ENCODE peak calls at places on chromosome 16, in seven cellular contexts. O is AG04449, K is A549, D is lower lobe of right lung, X is pancreas, F is astrocyte of the spinal cord, R is kidney epithelial cell. Z is an unnamed sample.

GRCh38 chr16:88314991-88315542 is 67.7 kb upstream of the ZNF469 start:
- DNase-seq in K (no peak), R (no peak), X (no peak), D (no peak), F (no peak), O (no peak), Z (no peak)

GRCh38 chr16:67177743-67178699 is 5.7 kb downstream of the MATCAP1 start:
- DNase-seq in F (peak), D (peak), R (no peak), K (peak), O (no peak), X (peak), Z (no peak)

GRCh38 chr16:75514296-75514695 is 19.1 kb upstream of the CHST6 start:
- DNase-seq in K (no peak), D (no peak), F (no peak), R (no peak), O (no peak), X (no peak), Z (no peak)

GRCh38 chr16:85126731-85127662 is 14.7 kb upstream of the CIBAR2 start:
- DNase-seq in K (no peak), F (peak), X (no peak), R (peak), O (no peak), D (no peak), Z (peak)

GRCh38 chr16:19307587-19308241 is 22.2 kb downstream of the CLEC19A start:
- DNase-seq in K (no peak), O (no peak), F (no peak), R (no peak), D (no peak), X (no peak), Z (no peak)

GRCh38 chr16:3143189-3143588 is 8.4 kb downstream of the ZNF213 start:
- DNase-seq in K (no peak), F (no peak), D (peak), O (no peak), X (no peak), R (no peak), Z (no peak)

GRCh38 chr16:46621902-46622676 is 910 bp upstream of the SHCBP1 start:
- DNase-seq in D (no peak), R (no peak), K (no peak), O (no peak), X (no peak), F (no peak), Z (no peak)

GRCh38 chr16:70685938-70686375 is at the start of gene MTSS2:
- DNase-seq in X (peak), F (peak), R (no peak), O (no peak), D (peak), K (peak), Z (peak)

GRCh38 chr16:4609200-4610010 is 5.3 kb downstream of the UBALD1 start:
- DNase-seq in K (no peak), D (no peak), X (no peak), O (no peak), F (no peak), R (no peak), Z (no peak)

GRCh38 chr16:85679870-85680269 is 8.9 kb downstream of the GINS2 start:
- DNase-seq in F (no peak), D (peak), X (no peak), O (no peak), R (no peak), K (no peak), Z (no peak)

GRCh38 chr16:55711959-55712876 is 56.4 kb downstream of the SLC6A2 start:
- DNase-seq in R (peak), X (peak), D (peak), K (peak), O (no peak), F (peak), Z (no peak)

GRCh38 chr16:50806099-50807062 is 64.5 kb downstream of the CYLD start:
- DNase-seq in K (peak), F (peak), R (peak), O (peak), X (peak), D (peak), Z (peak)

GRCh38 chr16:10205688-10206087 is 23.5 kb upstream of the GRIN2A start:
- DNase-seq in F (no peak), O (no peak), R (no peak), K (no peak), X (no peak), D (no peak), Z (no peak)

GRCh38 chr16:49470550-49470949 is 96.9 kb downstream of the C16orf78 start:
- DNase-seq in X (no peak), R (no peak), D (peak), O (no peak), K (no peak), F (no peak), Z (no peak)

GRCh38 chr16:72195609-72196008 is 23.7 kb upstream of the PMFBP1 start:
- DNase-seq in X (no peak), D (no peak), O (no peak), F (no peak), K (no peak), R (no peak), Z (no peak)

GRCh38 chr16:66916518-66916917 is 2.2 kb downstream of the CDH16 start:
- DNase-seq in K (no peak), R (no peak), O (no peak), F (no peak), X (no peak), D (no peak), Z (no peak)

GRCh38 chr16:72807287-72807686 is 240.6 kb downstream of the ZFHX3 start:
- DNase-seq in X (no peak), F (no peak), R (no peak), K (no peak), O (no peak), D (no peak), Z (no peak)

GRCh38 chr16:89453662-89454321 is 36.6 kb downstream of the ANKRD11 start:
- DNase-seq in D (peak), K (peak), O (no peak), X (no peak), F (no peak), R (no peak), Z (no peak)

GRCh38 chr16:27179500-27180072 is 23.7 kb upstream of the KDM8 start:
- DNase-seq in D (peak), X (peak), F (peak), O (no peak), K (peak), R (no peak), Z (no peak)

GRCh38 chr16:85348065-85348840 is 236.0 kb upstream of the CIBAR2 start:
- DNase-seq in D (no peak), O (no peak), R (no peak), F (no peak), X (no peak), K (no peak), Z (no peak)

GRCh38 chr16:76676356-76676755 is 399.2 kb downstream of the CNTNAP4 start:
- DNase-seq in K (no peak), D (no peak), X (no peak), R (peak), F (no peak), O (no peak), Z (no peak)

GRCh38 chr16:57472665-57473060 is 10.2 kb downstream of the POLR2C start:
- DNase-seq in X (no peak), F (no peak), K (no peak), O (no peak), D (no peak), R (no peak), Z (no peak)

GRCh38 chr16:57785924-57786323 is 16.4 kb downstream of the KIFC3 start:
- DNase-seq in F (no peak), O (no peak), D (no peak), K (no peak), X (no peak), R (no peak), Z (no peak)

GRCh38 chr16:86038923-86039310 is 140.0 kb downstream of the IRF8 start:
- DNase-seq in F (no peak), D (no peak), K (no peak), X (no peak), R (no peak), O (no peak), Z (no peak)

GRCh38 chr16:66728117-66728787 is 23.2 kb downstream of the DYNC1LI2 start:
- DNase-seq in R (no peak), K (peak), O (no peak), F (peak), D (no peak), X (peak), Z (no peak)

GRCh38 chr16:82900611-82901010 is 273.8 kb downstream of the CDH13 start:
- DNase-seq in R (no peak), D (no peak), O (no peak), F (no peak), X (no peak), K (no peak), Z (peak)

GRCh38 chr16:87531418-87531817 is 38.6 kb upstream of the ZCCHC14 start:
- DNase-seq in X (no peak), O (no peak), F (no peak), K (no peak), D (no peak), R (no peak), Z (no peak)

GRCh38 chr16:11133344-11133921 is 122.6 kb downstream of the SOCS1 start:
- DNase-seq in D (peak), K (no peak), F (peak), X (peak), R (peak), O (peak), Z (peak)

GRCh38 chr16:60203525-60204124 is 1469.5 kb upstream of the GOT2 start:
- DNase-seq in F (peak), D (no peak), O (no peak), K (peak), X (no peak), R (no peak), Z (no peak)

GRCh38 chr16:48445782-48446533 is 60.7 kb upstream of the SIAH1 start:
- DNase-seq in D (no peak), K (no peak), X (no peak), O (no peak), R (no peak), F (no peak), Z (no peak)

GRCh38 chr16:26569793-26570192 is 496.9 kb upstream of the C16orf82 start:
- DNase-seq in D (no peak), K (no peak), O (no peak), F (no peak), R (no peak), X (no peak), Z (no peak)

GRCh38 chr16:54080524-54081008 is 206.0 kb downstream of the IRX3 start:
- DNase-seq in D (no peak), K (peak), F (peak), O (peak), X (no peak), R (peak), Z (no peak)

GRCh38 chr16:66931665-66932064 is 2.5 kb downstream of the CIAO2B start:
- DNase-seq in X (no peak), K (no peak), O (no peak), R (no peak), F (no peak), D (no peak), Z (no peak)

GRCh38 chr16:81688182-81688581 is 90.9 kb upstream of the PLCG2 start:
- DNase-seq in X (no peak), R (no peak), D (no peak), O (no peak), F (no peak), K (no peak), Z (no peak)

GRCh38 chr16:22861585-22861984 is 47.6 kb downstream of the HS3ST2 start:
- DNase-seq in R (no peak), K (no peak), X (no peak), F (no peak), O (no peak), D (peak), Z (no peak)

GRCh38 chr16:80167657-80168056 is 373.1 kb upstream of the DYNLRB2 start:
- DNase-seq in R (peak), X (no peak), F (no peak), O (no peak), D (no peak), K (no peak), Z (no peak)

GRCh38 chr16:3175157-3176153 is 12.5 kb upstream of the OR1F1 start:
- DNase-seq in R (no peak), O (no peak), K (peak), X (peak), F (peak), D (peak), Z (no peak)

GRCh38 chr16:76583466-76583865 is 306.3 kb downstream of the CNTNAP4 start:
- DNase-seq in O (no peak), R (no peak), D (no peak), X (peak), F (peak), K (no peak), Z (peak)

GRCh38 chr16:74029122-74029805 is 267.4 kb upstream of the PSMD7 start:
- DNase-seq in X (no peak), K (no peak), O (no peak), D (no peak), R (no peak), F (no peak), Z (no peak)
- H3K4me3 ChIP-seq in X (no peak), K (no peak), O (no peak), D (no peak), R (no peak), F (no peak), Z (no peak)

GRCh38 chr16:83953796-83954576 is 946 bp downstream of the OSGIN1 start:
- DNase-seq in R (peak), X (peak), F (peak), K (peak), D (no peak), O (no peak), Z (no peak)
- TF ChIP-seq CTCF in R (peak), X (peak), F (peak), K (peak), D (peak), O (peak), Z (peak)

GRCh38 chr16:21501869-21502667 is 97.3 kb upstream of the METTL9 start:
- DNase-seq in O (peak), R (peak), D (peak), X (peak), K (peak), F (peak), Z (peak)
- H3K4me3 ChIP-seq in O (peak), R (peak), D (peak), X (peak), K (peak), F (peak), Z (peak)

DNA sequence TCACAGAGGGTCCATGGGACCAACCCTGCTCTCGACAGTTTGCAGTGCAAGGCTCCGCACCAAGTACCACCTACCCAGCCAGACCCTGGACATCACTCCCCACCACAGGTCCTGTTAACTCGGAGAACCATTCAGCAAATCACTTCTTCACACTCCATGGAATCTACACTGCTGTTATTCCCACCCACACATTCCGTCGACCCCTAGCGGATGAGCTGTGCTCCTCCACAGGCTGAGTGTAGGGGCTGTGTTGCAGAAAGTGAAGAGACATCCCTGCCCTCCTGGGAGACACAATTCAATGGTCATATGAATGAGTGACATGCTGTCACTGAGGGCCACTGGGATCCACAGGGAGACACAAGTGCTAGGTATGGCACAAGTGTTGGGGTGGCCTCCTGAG is 27.5 kb downstream of the MPG start:
- DNase-seq in O (no peak), K (no peak), F (no peak), R (no peak), X (no peak), D (no peak), Z (no peak)
- TF ChIP-seq CTCF in O (no peak), K (no peak), F (no peak), R (no peak), X (no peak), D (no peak), Z (no peak)

GRCh38 chr16:28844226-28844885 is 1.8 kb downstream of the TUFM start:
- DNase-seq in D (no peak), O (no peak), F (no peak), K (no peak), X (no peak), R (no peak), Z (no peak)
- H3K4me3 ChIP-seq in D (no peak), O (no peak), F (no peak), K (no peak), X (no peak), R (no peak), Z (no peak)

DNA sequence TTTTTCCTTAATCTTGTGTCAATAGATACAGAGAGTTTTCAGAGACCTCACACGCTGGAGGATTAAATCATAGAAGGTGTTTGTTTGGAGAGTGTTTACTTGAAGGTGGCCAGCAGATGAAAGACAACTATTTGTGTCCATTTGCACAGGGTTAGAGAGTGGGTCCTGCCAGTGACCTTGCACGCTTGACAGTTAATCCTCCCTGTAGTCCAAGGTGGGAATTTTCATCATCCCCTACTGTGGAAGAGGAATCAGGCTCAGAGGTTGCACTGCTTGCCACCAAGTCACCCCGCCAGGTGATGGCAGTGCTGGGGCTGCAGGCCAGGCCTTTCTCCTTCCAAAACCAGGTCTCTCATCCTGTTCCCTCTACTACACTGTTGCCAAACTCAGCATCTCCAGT is 12.3 kb downstream of the CDH1 start:
- DNase-seq in F (no peak), X (no peak), R (no peak), O (no peak), K (no peak), D (no peak), Z (no peak)
- TF ChIP-seq CTCF in F (no peak), X (no peak), R (no peak), O (no peak), K (peak), D (no peak), Z (no peak)

GRCh38 chr16:52436646-52437645 is 110.0 kb downstream of the TOX3 start:
- DNase-seq in X (no peak), D (no peak), F (no peak), O (no peak), K (no peak), R (no peak), Z (no peak)
- H3K4me3 ChIP-seq in X (no peak), D (no peak), F (no peak), O (no peak), K (no peak), R (no peak), Z (no peak)

GRCh38 chr16:1884155-1884760 is 12.3 kb upstream of the MEIOB start:
- DNase-seq in O (no peak), R (no peak), D (no peak), X (peak), K (peak), F (no peak), Z (no peak)
- TF ChIP-seq CTCF in O (no peak), R (no peak), D (peak), X (no peak), K (no peak), F (peak), Z (peak)